ENCODE peak calls at places on chromosomes 6 and 20, in seven cellular contexts. A is activated T-cell treated with anti-CD3 and anti-CD28 coated beads for 24 hours; T is nephron progenitor cell; I is CD4-positive, alpha-beta T cell; R is LoVo; G is activated T-helper 1 cell treated with Interleukin-2 at 50 U/mL for 16 hours; B is endodermal cell. E is an unnamed sample.

GRCh38 chr6:33613794-33614166 is 7.3 kb upstream of the ITPR3 start:
- DNase-seq in A (no peak), T (no peak), I (no peak), R (no peak), G (no peak), B (no peak), E (no peak)

GRCh38 chr6:34593741-34594140 is 37.6 kb upstream of the SPDEF start:
- DNase-seq in A (no peak), T (no peak), I (no peak), R (no peak), G (no peak), B (peak), E (no peak)

GRCh38 chr6:151733680-151734320 is 73.7 kb upstream of the ESR1 start:
- DNase-seq in A (no peak), T (no peak), I (no peak), R (no peak), G (no peak), B (no peak), E (no peak)

GRCh38 chr6:125245523-125246264 is 56.1 kb downstream of the HDDC2 start:
- DNase-seq in A (no peak), T (no peak), I (no peak), R (peak), G (no peak), B (peak), E (no peak)

GRCh38 chr20:61941721-61942405 is 123.8 kb downstream of the TAF4 start:
- DNase-seq in A (no peak), T (no peak), I (no peak), R (no peak), G (no peak), B (no peak), E (no peak)

GRCh38 chr6:39153766-39154397 is 38.9 kb upstream of the SAYSD1 start:
- DNase-seq in A (peak), T (no peak), I (no peak), R (no peak), G (no peak), B (no peak), E (no peak)

GRCh38 chr6:111540971-111541719 is 58.1 kb upstream of the REV3L start:
- DNase-seq in A (no peak), T (no peak), I (no peak), R (no peak), G (no peak), B (no peak), E (no peak)

GRCh38 chr6:20092071-20092566 is 120.2 kb downstream of the MBOAT1 start:
- DNase-seq in A (no peak), T (peak), I (no peak), R (peak), G (no peak), B (no peak), E (no peak)

GRCh38 chr20:8443464-8444072 is 311.5 kb downstream of the PLCB1 start:
- DNase-seq in A (no peak), T (no peak), I (no peak), R (no peak), G (no peak), B (peak), E (no peak)

GRCh38 chr20:62357681-62358080 is 9.4 kb downstream of the LAMA5 start:
- DNase-seq in A (no peak), T (no peak), I (no peak), R (no peak), G (no peak), B (peak), E (no peak)

GRCh38 chr20:51712501-51713212 is 55.5 kb downstream of the ATP9A start:
- DNase-seq in A (no peak), T (peak), I (no peak), R (no peak), G (no peak), B (peak), E (no peak)

GRCh38 chr6:36427781-36428345 is 14.8 kb downstream of the PXT1 start:
- DNase-seq in A (no peak), T (no peak), I (no peak), R (no peak), G (no peak), B (no peak), E (no peak)

GRCh38 chr6:47165918-47166317 is 123.8 kb upstream of the ADGRF1 start:
- DNase-seq in A (no peak), T (no peak), I (no peak), R (no peak), G (no peak), B (no peak), E (no peak)

GRCh38 chr6:44837741-44838140 is 450.2 kb downstream of the CDC5L start:
- DNase-seq in A (no peak), T (no peak), I (no peak), R (no peak), G (no peak), B (no peak), E (no peak)

GRCh38 chr6:41072836-41073202 is at the start of gene NFYA:
- DNase-seq in A (no peak), T (peak), I (peak), R (no peak), G (peak), B (no peak), E (no peak)

GRCh38 chr20:1166963-1167720 is 17.6 kb downstream of the TMEM74B start:
- DNase-seq in A (no peak), T (no peak), I (no peak), R (no peak), G (no peak), B (peak), E (no peak)

GRCh38 chr6:7745942-7746341 is 20.0 kb downstream of the BMP6 start:
- DNase-seq in A (no peak), T (no peak), I (no peak), R (no peak), G (no peak), B (no peak), E (no peak)